ENCODE peak calls at places on chromosomes 7 and 10, in nine cellular contexts. L is activated CD8-positive, alpha-beta memory T cell treated with anti-CD3 and anti-CD28 coated beads for 48 hours; K is choroid plexus epithelial cell; G is tibial artery; Q is epithelial cell of esophagus; H is transverse colon; J is NCI-H1105 treated with DMSO at 0.1 percent for 48 hours; R is testis; P is psoas muscle. O is an unnamed sample.

GRCh38 chr7:144483189-144483588 is 79.7 kb upstream of the NOBOX start:
- DNase-seq in L (no peak), K (no peak), G (no peak), Q (no peak), H (no peak), J (no peak), R (no peak), P (no peak), O (no peak)

GRCh38 chr10:1369665-1370064 is 313.5 kb downstream of the WDR37 start:
- DNase-seq in L (no peak), K (no peak), G (no peak), Q (no peak), H (no peak), J (no peak), R (no peak), P (no peak), O (no peak)

GRCh38 chr10:48509974-48510692 is 94.7 kb downstream of the ARHGAP22 start:
- DNase-seq in L (no peak), K (peak; percentile 38), G (no peak), Q (peak; percentile 40), H (no peak), J (no peak), R (no peak), P (no peak), O (peak; percentile 5)

GRCh38 chr10:112813866-112814596 is 136.0 kb upstream of the TCF7L2 start:
- DNase-seq in L (no peak), K (no peak), G (no peak), Q (no peak), H (no peak), J (no peak), R (no peak), P (no peak), O (no peak)

GRCh38 chr7:108603922-108604684 is 34.4 kb downstream of the DNAJB9 start:
- DNase-seq in L (no peak), K (no peak), G (no peak), Q (peak; percentile 43), H (no peak), J (no peak), R (no peak), P (no peak), O (no peak)

GRCh38 chr10:75276029-75276872 is 40.5 kb upstream of the COMTD1 start:
- DNase-seq in L (no peak), K (no peak), G (no peak), Q (no peak), H (no peak), J (no peak), R (no peak), P (no peak), O (no peak)

GRCh38 chr7:56474271-56474670 is 358.1 kb upstream of the NUPR2 start:
- DNase-seq in L (no peak), K (no peak), G (no peak), Q (no peak), H (no peak), J (no peak), R (no peak), P (no peak), O (no peak)

GRCh38 chr10:116849271-116850057 is at the start of gene ENO4:
- DNase-seq in L (no peak), K (peak; percentile 85), G (peak; percentile 33), Q (peak; percentile 90), H (peak; percentile 85), J (peak; percentile 84), R (peak; percentile 91), P (peak; percentile 64), O (peak; percentile 90)

GRCh38 chr7:85829817-85830432 is 643.1 kb upstream of the SEMA3D start:
- DNase-seq in L (no peak), K (peak; percentile 60), G (no peak), Q (peak; percentile 16), H (no peak), J (peak; percentile 44), R (no peak), P (no peak), O (no peak)

GRCh38 chr10:23525406-23525805 is 86.5 kb downstream of the OTUD1 start:
- DNase-seq in L (no peak), K (peak; percentile 32), G (no peak), Q (peak; percentile 67), H (peak; percentile 19), J (peak; percentile 15), R (no peak), P (no peak), O (peak; percentile 34)

GRCh38 chr7:18494821-18495408 is 634 bp upstream of the HDAC9 start:
- DNase-seq in L (no peak), K (peak; percentile 61), G (no peak), Q (peak; percentile 18), H (no peak), J (peak; percentile 38), R (peak; percentile 36), P (no peak), O (peak; percentile 77)

GRCh38 chr7:7554647-7555575 is 11.8 kb upstream of the MIOS start:
- DNase-seq in L (no peak), K (no peak), G (no peak), Q (no peak), H (no peak), J (peak; percentile 99), R (no peak), P (peak; percentile 65), O (peak; percentile 87)

GRCh38 chr7:3899559-3899991 is 598.5 kb downstream of the SDK1 start:
- DNase-seq in L (no peak), K (peak; percentile 13), G (no peak), Q (no peak), H (no peak), J (no peak), R (no peak), P (no peak), O (no peak)

GRCh38 chr7:70669859-70670258 is 462.1 kb upstream of the GALNT17 start:
- DNase-seq in L (no peak), K (no peak), G (no peak), Q (no peak), H (no peak), J (no peak), R (no peak), P (no peak), O (no peak)

GRCh38 chr7:98653601-98654310 is 36.7 kb downstream of the NPTX2 start:
- DNase-seq in L (no peak), K (no peak), G (no peak), Q (no peak), H (no peak), J (no peak), R (no peak), P (no peak), O (no peak)

GRCh38 chr7:45001138-45001694 is 1.2 kb downstream of the CCM2 start:
- DNase-seq in L (no peak), K (no peak), G (no peak), Q (peak; percentile 76), H (peak; percentile 55), J (peak; percentile 55), R (peak; percentile 39), P (no peak), O (peak; percentile 54)

GRCh38 chr7:95609277-95609971 is 13.1 kb upstream of the PDK4 start:
- DNase-seq in L (no peak), K (peak; percentile 82), G (peak; percentile 56), Q (no peak), H (peak; percentile 63), J (peak; percentile 89), R (peak; percentile 51), P (no peak), O (no peak)

GRCh38 chr10:48369501-48369900 is 63.0 kb downstream of the MAPK8 start:
- DNase-seq in L (no peak), K (no peak), G (no peak), Q (no peak), H (no peak), J (no peak), R (no peak), P (no peak), O (no peak)

GRCh38 chr7:90564455-90564854 is 31.7 kb upstream of the CDK14 start:
- DNase-seq in L (no peak), K (no peak), G (no peak), Q (no peak), H (no peak), J (no peak), R (no peak), P (no peak), O (no peak)

GRCh38 chr7:96621932-96622331 is 87.7 kb downstream of the SEM1 start:
- DNase-seq in L (no peak), K (no peak), G (no peak), Q (no peak), H (no peak), J (no peak), R (no peak), P (no peak), O (no peak)

GRCh38 chr7:21214656-21215055 is 213.2 kb upstream of the SP4 start:
- DNase-seq in L (no peak), K (no peak), G (no peak), Q (no peak), H (no peak), J (no peak), R (no peak), P (no peak), O (no peak)

GRCh38 chr7:138880881-138881577 is 83.0 kb upstream of the ATP6V0A4 start:
- DNase-seq in L (no peak), K (no peak), G (peak; percentile 45), Q (no peak), H (no peak), J (no peak), R (no peak), P (peak; percentile 60), O (no peak)

GRCh38 chr7:76340617-76341131 is 18.1 kb downstream of the YWHAG start:
- DNase-seq in L (no peak), K (peak; percentile 89), G (no peak), Q (no peak), H (no peak), J (no peak), R (no peak), P (no peak), O (no peak)

GRCh38 chr10:34766256-34766580 is 48.9 kb downstream of the PARD3 start:
- DNase-seq in L (no peak), K (no peak), G (no peak), Q (no peak), H (no peak), J (peak; percentile 32), R (no peak), P (no peak), O (no peak)

GRCh38 chr7:79781716-79782115 is 328.2 kb upstream of the MAGI2 start:
- DNase-seq in L (no peak), K (peak; percentile 71), G (no peak), Q (no peak), H (no peak), J (no peak), R (no peak), P (no peak), O (no peak)

GRCh38 chr10:124649209-124649608 is 95.0 kb downstream of the FAM53B start:
- DNase-seq in L (no peak), K (peak; percentile 51), G (peak; percentile 46), Q (peak; percentile 84), H (no peak), J (peak; percentile 13), R (peak; percentile 55), P (no peak), O (peak; percentile 55)

GRCh38 chr7:93717217-93717900 is 142.8 kb upstream of the CALCR start:
- DNase-seq in L (no peak), K (peak; percentile 71), G (no peak), Q (peak; percentile 87), H (no peak), J (no peak), R (no peak), P (no peak), O (no peak)

GRCh38 chr7:1301812-1302310 is 69.2 kb downstream of the UNCX start:
- DNase-seq in L (no peak), K (no peak), G (no peak), Q (no peak), H (no peak), J (no peak), R (no peak), P (peak; percentile 47), O (no peak)

GRCh38 chr10:24847476-24847875 is 104.9 kb downstream of the PRTFDC1 start:
- DNase-seq in L (no peak), K (no peak), G (no peak), Q (no peak), H (no peak), J (no peak), R (no peak), P (no peak), O (no peak)

GRCh38 chr10:124095096-124095495 is 1.7 kb upstream of the CHST15 start:
- DNase-seq in L (no peak), K (no peak), G (no peak), Q (no peak), H (no peak), J (no peak), R (no peak), P (no peak), O (no peak)

GRCh38 chr7:2934984-2935740 is 91.1 kb upstream of the GNA12 start:
- DNase-seq in L (no peak), K (peak; percentile 6), G (no peak), Q (no peak), H (no peak), J (no peak), R (no peak), P (no peak), O (no peak)

O was measured in cerebellar cortex.